ENCODE peak calls at places on chromosome 10, in four cellular contexts. G, Y, I and E are unnamed samples.

GRCh38 chr10:126931548-126931947 is 26.3 kb downstream of the DOCK1 start:
- DNase-seq in I (no peak), Y (no peak), G (no peak), E (no peak)

GRCh38 chr10:35004651-35005050 is 85.5 kb downstream of the CUL2 start:
- DNase-seq in Y (no peak), I (no peak), G (no peak), E (no peak)

GRCh38 chr10:123287594-123288247 is 133.5 kb downstream of the BUB3 start:
- DNase-seq in Y (no peak), I (no peak), G (peak; percentile 47), E (no peak)

GRCh38 chr10:103915794-103916193 is 2.2 kb downstream of the STN1 start:
- DNase-seq in G (no peak), Y (no peak), I (peak; percentile 16), E (no peak)

GRCh38 chr10:10831085-10831484 is 186.6 kb upstream of the CELF2 start:
- DNase-seq in I (no peak), Y (peak; percentile 87), G (no peak), E (no peak)

GRCh38 chr10:113788604-113789083 is 37.2 kb downstream of the PLEKHS1 start:
- DNase-seq in G (peak; percentile 44), Y (peak; percentile 98), I (no peak), E (peak; percentile 68)

GRCh38 chr10:132382231-132382922 is 14.6 kb upstream of the PWWP2B start:
- DNase-seq in G (no peak), Y (no peak), I (no peak), E (no peak)

GRCh38 chr10:101305241-101306230 is 48.4 kb upstream of the BTRC start:
- DNase-seq in Y (no peak), I (no peak), G (no peak), E (no peak)

GRCh38 chr10:104435822-104436221 is 82.2 kb downstream of the CFAP58 start:
- DNase-seq in I (no peak), Y (no peak), G (no peak), E (peak; percentile 45)

GRCh38 chr10:31940839-31941653 is 12.4 kb upstream of the ARHGAP12 start:
- DNase-seq in Y (peak; percentile 86), I (no peak), G (peak; percentile 70), E (peak; percentile 96)

GRCh38 chr10:32377458-32378370 is 30.8 kb upstream of the EPC1 start:
- DNase-seq in Y (peak; percentile 64), I (no peak), G (no peak), E (peak; percentile 71)

GRCh38 chr10:29240991-29241660 is 47.7 kb upstream of the LYZL1 start:
- DNase-seq in I (no peak), Y (peak; percentile 48), G (no peak), E (no peak)

GRCh38 chr10:88505680-88506215 is 77.4 kb downstream of the RNLS start:
- DNase-seq in G (no peak), Y (no peak), I (no peak), E (no peak)

GRCh38 chr10:106727170-106727569 is 437.3 kb downstream of the SORCS1 start:
- DNase-seq in I (no peak), Y (no peak), G (no peak), E (no peak)

GRCh38 chr10:67837519-67838314 is at the start of gene DNAJC12:
- DNase-seq in Y (peak; percentile 85), G (peak; percentile 56), I (no peak), E (peak; percentile 96)

GRCh38 chr10:61284222-61284890 is 168.8 kb downstream of the TMEM26 start:
- DNase-seq in I (peak; percentile 10), G (peak; percentile 15), Y (peak; percentile 84), E (peak; percentile 81)

DNA sequence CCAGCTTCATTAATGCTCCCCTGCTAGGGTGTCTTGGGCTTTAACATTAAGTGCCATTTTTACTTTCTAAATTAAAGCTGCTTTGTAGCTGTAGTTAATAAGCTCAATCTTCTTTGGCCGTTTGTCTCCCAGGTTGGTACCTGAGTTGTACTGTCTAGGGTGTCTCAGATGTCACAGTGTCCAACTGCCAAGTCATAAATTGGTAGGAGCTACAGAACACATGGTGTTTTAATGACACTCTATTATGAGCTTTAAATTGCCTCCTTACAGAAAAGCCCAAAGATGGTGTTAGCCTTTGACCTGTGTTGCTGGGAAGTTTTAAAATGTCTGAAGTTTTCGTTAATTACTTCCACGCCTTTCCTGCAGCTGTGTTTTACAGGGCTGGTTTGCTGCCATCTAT is 247.9 kb upstream of the PLPP4 start:
- DNase-seq in Y (no peak), G (no peak), I (no peak), E (no peak)
- H3K4me1 ChIP-seq in Y (no peaks in the 10 kb centered on the region), G (no peaks in the 10 kb centered on the region), I (no peaks in the 10 kb centered on the region), E (no peaks in the 10 kb centered on the region)

GRCh38 chr10:133489816-133490588 is 36.3 kb downstream of the SCART1 start:
- DNase-seq in Y (no peak), I (no peak), G (no peak), E (no peak)
- H3K9me3 ChIP-seq in Y (no peaks in the 10 kb centered on the region), I (peaks cover 11% of the 10 kb centered on the region), G (peaks cover 12% of the 10 kb centered on the region), E (peaks cover 7% of the 10 kb centered on the region)

DNA sequence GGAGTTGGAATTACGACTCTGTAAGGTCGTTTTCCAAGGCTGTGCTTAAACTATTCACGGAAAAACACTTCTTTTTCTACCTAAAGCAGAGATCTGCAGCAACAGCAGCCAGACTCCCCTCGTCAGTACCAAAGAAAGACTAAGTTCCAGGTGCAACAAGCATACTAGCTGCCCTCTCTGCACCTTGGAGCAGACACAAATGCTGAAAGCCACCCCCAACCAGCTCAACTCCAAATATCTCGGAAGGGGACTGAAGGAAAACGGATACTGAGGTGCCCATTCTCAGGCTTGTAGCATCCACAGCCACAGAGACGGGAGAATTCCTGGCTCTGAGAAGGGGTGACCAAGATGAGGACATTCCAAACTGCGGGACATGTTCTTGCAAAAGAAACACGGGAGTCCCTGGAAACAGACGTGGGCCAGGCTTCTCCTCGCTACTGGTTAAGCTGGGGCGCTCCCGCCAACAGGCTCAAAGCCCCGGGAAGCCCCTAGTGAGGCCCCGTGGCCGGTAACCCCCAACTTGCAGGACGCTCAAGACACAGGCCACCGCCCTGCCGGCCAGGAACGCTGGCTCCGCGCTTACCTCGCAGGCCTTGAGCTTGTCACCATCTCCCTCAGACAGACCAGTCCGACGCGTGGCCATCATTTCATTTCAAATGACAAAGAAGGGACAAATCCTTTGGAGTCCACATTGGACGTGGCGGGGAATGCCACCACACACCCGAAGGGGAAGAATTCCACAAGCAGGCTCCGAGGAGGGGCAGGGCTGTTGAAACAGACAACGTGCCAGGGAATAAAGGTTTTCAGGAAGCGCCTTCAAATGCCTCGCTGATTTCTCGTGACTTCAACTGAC is 2.2 kb downstream of the ARHGAP21 start:
- DNase-seq in G (peak; percentile 20), I (peak; percentile 17), Y (no peak), E (peak; percentile 21)
- H3K4me1 ChIP-seq in G (peaks cover 37% of the 10 kb centered on the region), I (peaks cover 41% of the 10 kb centered on the region), Y (peaks cover 12% of the 10 kb centered on the region), E (peaks cover 19% of the 10 kb centered on the region)

GRCh38 chr10:5698062-5698461 is 13.4 kb downstream of the TASOR2 start:
- DNase-seq in Y (no peak), G (no peak), I (no peak), E (no peak)
- H3K9me3 ChIP-seq in Y (no peaks in the 10 kb centered on the region), G (no peaks in the 10 kb centered on the region), I (no peaks in the 10 kb centered on the region), E (no peaks in the 10 kb centered on the region)

GRCh38 chr10:125064681-125065492 is 95.5 kb downstream of the CTBP2 start:
- DNase-seq in G (no peak), Y (no peak), I (no peak), E (no peak)
- H3K4me1 ChIP-seq in G (peaks cover 20% of the 10 kb centered on the region), Y (peaks cover 30% of the 10 kb centered on the region), I (peaks cover 62% of the 10 kb centered on the region), E (peaks cover 40% of the 10 kb centered on the region)

GRCh38 chr10:37680243-37680683 is 177.1 kb downstream of the ZNF248 start:
- DNase-seq in G (no peak), Y (no peak), I (no peak), E (no peak)
- H3K9me3 ChIP-seq in G (peaks cover 2% of the 10 kb centered on the region), Y (no peaks in the 10 kb centered on the region), I (no peaks in the 10 kb centered on the region), E (peaks cover 30% of the 10 kb centered on the region)

DNA sequence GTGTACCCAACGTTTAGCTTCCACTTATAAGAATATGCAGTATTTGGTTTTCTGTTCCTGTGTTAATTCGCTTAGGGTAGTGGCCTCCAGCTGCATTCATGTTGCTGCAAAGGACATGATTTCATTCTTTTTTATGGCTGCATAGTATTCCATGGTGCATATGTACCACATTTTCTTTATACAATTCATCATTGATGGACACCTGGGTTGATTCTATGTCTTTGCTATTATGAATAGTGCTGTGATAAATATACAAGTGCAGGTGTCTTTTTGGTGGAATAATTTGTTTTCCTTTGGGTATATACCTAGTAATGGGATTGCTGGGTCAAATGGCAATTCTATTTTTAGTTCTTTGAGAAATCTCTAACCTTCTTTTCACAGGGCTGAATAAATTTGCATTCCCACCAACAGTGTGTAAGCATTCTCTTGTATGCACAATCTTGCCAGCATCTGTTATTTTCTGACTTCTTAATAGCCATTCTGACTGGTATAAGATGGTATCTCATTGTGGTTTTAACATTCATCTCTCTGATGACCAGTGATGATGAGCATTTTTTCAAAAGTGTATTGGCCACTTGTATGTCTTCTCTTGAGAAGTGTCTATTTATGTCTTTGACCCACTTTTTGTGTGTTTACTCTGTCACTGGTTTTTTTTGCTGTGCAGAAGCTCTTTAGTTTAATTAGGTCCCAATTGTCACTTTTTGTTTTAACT is 72.5 kb upstream of the CC2D2B start:
- DNase-seq in I (no peak), G (no peak), Y (no peak), E (no peak)
- H3K4me1 ChIP-seq in I (no peaks in the 10 kb centered on the region), G (no peaks in the 10 kb centered on the region), Y (no peaks in the 10 kb centered on the region), E (no peaks in the 10 kb centered on the region)

GRCh38 chr10:130498042-130498441 is 361.9 kb downstream of the GLRX3 start:
- DNase-seq in G (no peak), I (no peak), Y (no peak), E (no peak)

GRCh38 chr10:130497056-130498010 is 361.1 kb downstream of the GLRX3 start:
- DNase-seq in Y (no peak), G (no peak), I (no peak), E (no peak)

GRCh38 chr10:130499541-130499940 is 363.4 kb downstream of the GLRX3 start:
- DNase-seq in G (no peak), Y (no peak), I (no peak), E (no peak)

GRCh38 chr10:130500251-130501000 is 364.2 kb downstream of the GLRX3 start:
- DNase-seq in Y (no peak), G (no peak), I (no peak), E (no peak)

DNA sequence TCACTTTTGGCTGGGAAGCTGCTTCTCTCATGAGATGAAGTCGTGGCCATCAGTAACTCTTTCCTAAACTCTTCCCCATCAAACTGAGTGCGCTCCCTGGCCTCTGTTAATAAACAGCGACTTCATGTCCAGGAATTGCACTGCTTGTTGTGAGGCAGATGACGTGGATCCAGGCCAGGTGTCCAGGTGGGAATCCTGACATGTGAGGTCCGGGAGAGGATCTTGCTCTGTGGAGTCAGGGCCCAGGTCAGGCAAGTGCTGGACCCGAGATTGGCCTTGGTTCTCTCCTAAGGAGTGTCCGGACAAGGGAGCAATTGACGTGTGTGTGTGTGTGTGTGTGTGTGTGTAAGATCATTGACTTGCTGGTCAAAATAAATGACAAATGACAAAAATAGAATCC is 362.7 kb downstream of the GLRX3 start:
- DNase-seq in Y (no peak), I (no peak), G (no peak), E (no peak)
- H3K9me3 ChIP-seq in Y (no peaks in the 10 kb centered on the region), I (no peaks in the 10 kb centered on the region), G (no peaks in the 10 kb centered on the region), E (no peaks in the 10 kb centered on the region)

GRCh38 chr10:69749180-69750010 is 52.3 kb upstream of the COL13A1 start:
- DNase-seq in Y (peak; percentile 39), G (no peak), I (no peak), E (no peak)
- H3K4me1 ChIP-seq in Y (no peaks in the 10 kb centered on the region), G (peaks cover 10% of the 10 kb centered on the region), I (no peaks in the 10 kb centered on the region), E (no peaks in the 10 kb centered on the region)